ENCODE peak calls at places on chromosome 10, in ten cellular contexts. O, S, H, F, G, C, Q, L, B and A are unnamed samples.

GRCh38 chr10:116263870-116264269 is 9.1 kb downstream of the GFRA1 start:
- DNase-seq in O (no peak), S (no peak), H (no peak), F (peak), G (no peak), C (no peak), Q (no peak), L (no peak), B (no peak), A (no peak)

GRCh38 chr10:3068968-3069737 is 1.8 kb downstream of the PFKP start:
- DNase-seq in O (no peak), S (no peak), H (peak), F (peak), G (peak), C (peak), Q (no peak), L (no peak), B (peak), A (no peak)

GRCh38 chr10:98074315-98074911 is 44.0 kb upstream of the CRTAC1 start:
- DNase-seq in O (no peak), S (no peak), H (no peak), F (peak), G (no peak), C (no peak), Q (peak), L (no peak), B (no peak), A (no peak)

GRCh38 chr10:31648966-31649365 is 279.7 kb downstream of the ARHGAP12 start:
- DNase-seq in O (no peak), S (no peak), H (no peak), F (no peak), G (no peak), C (no peak), Q (no peak), L (no peak), B (no peak), A (no peak)

GRCh38 chr10:107502263-107502979 is 337.9 kb upstream of the SORCS1 start:
- DNase-seq in O (no peak), S (no peak), H (no peak), F (no peak), G (no peak), C (no peak), Q (peak), L (no peak), B (no peak), A (no peak)

GRCh38 chr10:43694526-43694925 is 45.8 kb upstream of the ZNF32 start:
- DNase-seq in O (peak), S (no peak), H (no peak), F (no peak), G (no peak), C (no peak), Q (no peak), L (no peak), B (no peak), A (no peak)

GRCh38 chr10:33174674-33175073 is 159.8 kb downstream of the NRP1 start:
- DNase-seq in O (no peak), S (no peak), H (no peak), F (no peak), G (no peak), C (no peak), Q (no peak), L (no peak), B (no peak), A (no peak)

GRCh38 chr10:20932606-20933005 is 35.5 kb upstream of the NEBL start:
- DNase-seq in O (no peak), S (no peak), H (no peak), F (no peak), G (no peak), C (no peak), Q (no peak), L (no peak), B (no peak), A (no peak)

GRCh38 chr10:103888113-103888841 is 29.7 kb downstream of the STN1 start:
- DNase-seq in O (peak), S (no peak), H (peak), F (peak), G (no peak), C (peak), Q (peak), L (peak), B (peak), A (peak)

GRCh38 chr10:127908106-127908957 is 1.4 kb downstream of the PTPRE start:
- DNase-seq in O (no peak), S (no peak), H (peak), F (no peak), G (no peak), C (no peak), Q (peak), L (no peak), B (no peak), A (no peak)

GRCh38 chr10:123521076-123521475 is 145.1 kb upstream of the GPR26 start:
- DNase-seq in O (no peak), S (no peak), H (no peak), F (no peak), G (no peak), C (no peak), Q (no peak), L (no peak), B (no peak), A (no peak)

GRCh38 chr10:104680467-104681401 is 39.6 kb downstream of the SORCS3 start:
- DNase-seq in O (peak), S (no peak), H (no peak), F (peak), G (no peak), C (peak), Q (peak), L (no peak), B (no peak), A (no peak)

GRCh38 chr10:31031205-31031665 is 430 bp downstream of the ZNF438 start:
- DNase-seq in O (no peak), S (no peak), H (no peak), F (no peak), G (no peak), C (no peak), Q (no peak), L (no peak), B (no peak), A (no peak)

GRCh38 chr10:97131702-97132101 is 54.1 kb downstream of the SLIT1 start:
- DNase-seq in O (no peak), S (no peak), H (peak), F (peak), G (no peak), C (no peak), Q (no peak), L (no peak), B (peak), A (no peak)

GRCh38 chr10:131845505-131846223 is 55.1 kb upstream of the PPP2R2D start:
- DNase-seq in O (peak), S (no peak), H (no peak), F (no peak), G (peak), C (no peak), Q (no peak), L (no peak), B (no peak), A (no peak)

GRCh38 chr10:5497289-5497688 is 2.1 kb downstream of the CALML5 start:
- DNase-seq in O (no peak), S (no peak), H (no peak), F (no peak), G (no peak), C (no peak), Q (no peak), L (no peak), B (no peak), A (no peak)

GRCh38 chr10:91785851-91786250 is 12.4 kb upstream of the TNKS2 start:
- DNase-seq in O (no peak), S (no peak), H (no peak), F (no peak), G (no peak), C (no peak), Q (peak), L (no peak), B (no peak), A (no peak)

GRCh38 chr10:6232846-6233724 is 30.4 kb downstream of the PFKFB3 start:
- DNase-seq in O (no peak), S (no peak), H (no peak), F (no peak), G (no peak), C (no peak), Q (no peak), L (no peak), B (no peak), A (no peak)